ENCODE peak calls at places on chromosome 20, in nine cellular contexts. T is H9; G is transverse colon; I is CD4-positive, CD25-positive, alpha-beta regulatory T cell; J is hepatocyte; V is CD4-positive, alpha-beta T cell; C is Panc1; S is BJ; E is esophagus muscularis mucosa. N is an unnamed sample. For H3K27me3, the result is how much of the 10 kb centered on the place peaks cover.

GRCh38 chr20:21099653-21100589 is 6.2 kb downstream of the LINC00237 start:
- DNase-seq in T (peak), G (peak), I (peak), J (peak), V (no peak), C (no peak), S (no peak), E (peak), N (no peak)

GRCh38 chr20:24895898-24896658 is 53.0 kb upstream of the CST7 start:
- DNase-seq in T (no peak), G (no peak), I (no peak), J (no peak), V (no peak), C (no peak), S (no peak), E (peak), N (no peak)

GRCh38 chr20:2750343-2751251 is 49.8 kb downstream of the CPXM1 start:
- DNase-seq in T (peak), G (peak), I (no peak), J (peak), V (no peak), C (no peak), S (no peak), E (no peak), N (no peak)

GRCh38 chr20:3218307-3218988 is 9.2 kb downstream of the ITPA start:
- DNase-seq in T (peak), G (peak), I (peak), J (peak), V (peak), C (no peak), S (no peak), E (no peak), N (no peak)

GRCh38 chr20:56359212-56360132 is 698 bp downstream of the FAM210B start:
- DNase-seq in T (peak), G (peak), I (peak), J (peak), V (no peak), C (no peak), S (no peak), E (no peak), N (peak)

GRCh38 chr20:23020230-23020629 is 14.9 kb upstream of the SSTR4 start:
- DNase-seq in T (no peak), G (no peak), I (no peak), J (no peak), V (no peak), C (no peak), S (no peak), E (no peak), N (no peak)

GRCh38 chr20:6940052-6940451 is 172.6 kb downstream of the BMP2 start:
- DNase-seq in T (peak), G (no peak), I (no peak), J (peak), V (no peak), C (no peak), S (no peak), E (peak), N (no peak)

GRCh38 chr20:60097285-60097684 is 139.1 kb downstream of the CDH26 start:
- DNase-seq in T (no peak), G (no peak), I (no peak), J (no peak), V (no peak), C (no peak), S (no peak), E (no peak), N (no peak)

GRCh38 chr20:58432190-58432954 is 43.3 kb downstream of the VAPB start:
- DNase-seq in T (no peak), G (no peak), I (no peak), J (no peak), V (no peak), C (no peak), S (no peak), E (no peak), N (no peak)

GRCh38 chr20:57664476-57664875 is 44.2 kb upstream of the ZBP1 start:
- DNase-seq in T (no peak), G (peak), I (no peak), J (no peak), V (no peak), C (no peak), S (no peak), E (no peak), N (no peak)

GRCh38 chr20:54250691-54251090 is 42.8 kb downstream of the PFDN4 start:
- DNase-seq in T (no peak), G (no peak), I (no peak), J (no peak), V (no peak), C (no peak), S (no peak), E (no peak), N (no peak)

GRCh38 chr20:48773837-48774418 is 53.9 kb downstream of the PREX1 start:
- DNase-seq in T (no peak), G (peak), I (no peak), J (no peak), V (no peak), C (no peak), S (no peak), E (no peak), N (no peak)

GRCh38 chr20:52312131-52312729 is 120.7 kb upstream of the ZFP64 start:
- DNase-seq in T (peak), G (peak), I (peak), J (peak), V (peak), C (peak), S (no peak), E (no peak), N (peak)

GRCh38 chr20:10982692-10983091 is 308.9 kb upstream of the JAG1 start:
- DNase-seq in T (no peak), G (no peak), I (no peak), J (peak), V (no peak), C (peak), S (peak), E (no peak), N (no peak)

GRCh38 chr20:60228255-60228654 is 270.0 kb downstream of the CDH26 start:
- DNase-seq in T (no peak), G (no peak), I (no peak), J (no peak), V (no peak), C (no peak), S (no peak), E (no peak), N (no peak)

GRCh38 chr20:61186771-61187170 is 65.3 kb upstream of the CDH4 start:
- DNase-seq in T (no peak), G (no peak), I (no peak), J (no peak), V (no peak), C (no peak), S (no peak), E (no peak), N (no peak)

GRCh38 chr20:57289401-57290177 is 23.1 kb upstream of the BMP7 start:
- DNase-seq in T (no peak), G (no peak), I (no peak), J (no peak), V (no peak), C (no peak), S (no peak), E (no peak), N (no peak)

GRCh38 chr20:41655966-41656685 is 37.9 kb upstream of the CHD6 start:
- DNase-seq in T (no peak), G (no peak), I (no peak), J (no peak), V (no peak), C (no peak), S (no peak), E (no peak), N (no peak)

GRCh38 chr20:35845561-35845960 is 73.7 kb downstream of the PHF20 start:
- DNase-seq in T (no peak), G (no peak), I (no peak), J (no peak), V (no peak), C (no peak), S (no peak), E (no peak), N (no peak)

GRCh38 chr20:42152570-42152969 is 534.4 kb upstream of the CHD6 start:
- DNase-seq in T (no peak), G (no peak), I (no peak), J (no peak), V (no peak), C (no peak), S (no peak), E (no peak), N (no peak)

GRCh38 chr20:62405108-62405980 is 1.7 kb downstream of the CABLES2 start:
- DNase-seq in T (peak), G (no peak), I (no peak), J (peak), V (no peak), C (no peak), S (no peak), E (no peak), N (no peak)

GRCh38 chr20:2814076-2814475 is 711 bp upstream of the C20orf141 start:
- DNase-seq in T (no peak), G (no peak), I (no peak), J (no peak), V (no peak), C (no peak), S (no peak), E (no peak), N (no peak)

GRCh38 chr20:10247440-10247839 is 28.8 kb downstream of the SNAP25 start:
- DNase-seq in T (no peak), G (no peak), I (no peak), J (no peak), V (no peak), C (no peak), S (no peak), E (no peak), N (no peak)

GRCh38 chr20:53387983-53388675 is 205.5 kb downstream of the ZNF217 start:
- DNase-seq in T (no peak), G (no peak), I (peak), J (no peak), V (no peak), C (no peak), S (no peak), E (no peak), N (no peak)

GRCh38 chr20:47578543-47578942 is 76.9 kb downstream of the NCOA3 start:
- DNase-seq in T (no peak), G (no peak), I (no peak), J (no peak), V (no peak), C (no peak), S (no peak), E (no peak), N (no peak)

GRCh38 chr20:10481671-10482070 is 46.6 kb downstream of the SLX4IP start:
- DNase-seq in T (no peak), G (no peak), I (no peak), J (no peak), V (no peak), C (no peak), S (no peak), E (no peak), N (no peak)

GRCh38 chr20:35271904-35272303 is 6.0 kb downstream of the MMP24OS start:
- DNase-seq in T (no peak), G (no peak), I (no peak), J (no peak), V (no peak), C (no peak), S (no peak), E (no peak), N (no peak)

DNA sequence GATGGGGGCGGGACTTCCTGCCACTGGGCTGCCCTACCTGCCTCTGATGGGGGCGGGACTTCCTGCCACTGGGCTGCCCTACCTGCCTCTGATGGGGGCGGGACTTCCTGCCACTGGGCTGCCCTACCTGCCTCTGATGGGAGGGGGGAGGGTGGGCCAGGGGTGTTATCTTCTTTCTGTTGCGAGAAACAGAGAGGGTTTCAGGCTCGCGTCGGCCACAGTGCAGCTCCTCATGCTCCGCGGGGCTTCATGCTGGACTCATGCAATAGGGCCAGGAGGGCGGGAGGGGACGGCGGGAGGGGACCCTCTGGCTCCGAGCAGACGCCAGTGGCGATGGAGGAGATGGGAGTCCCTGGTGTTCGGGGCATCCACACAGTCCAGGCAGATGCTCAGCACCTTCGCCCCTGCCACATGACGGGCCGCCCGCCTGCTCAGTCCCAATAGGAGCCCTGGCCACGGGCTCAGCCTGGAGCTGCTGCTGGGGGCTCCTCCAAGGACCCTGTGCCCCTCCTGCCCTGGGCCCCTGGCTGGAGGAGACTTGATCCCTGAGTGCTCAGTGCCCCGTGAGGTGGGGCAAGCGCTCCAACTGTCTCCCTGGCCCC is 48.8 kb upstream of the CHRNA4 start:
- DNase-seq in T (peak), G (no peak), I (no peak), J (no peak), V (no peak), C (no peak), S (no peak), E (no peak), N (no peak)
- H3K27me3 ChIP-seq in T (under half), G (under half), I (under half), J (under half), V (under half), C (under half), S (under half), E (under half), N (under half)

DNA sequence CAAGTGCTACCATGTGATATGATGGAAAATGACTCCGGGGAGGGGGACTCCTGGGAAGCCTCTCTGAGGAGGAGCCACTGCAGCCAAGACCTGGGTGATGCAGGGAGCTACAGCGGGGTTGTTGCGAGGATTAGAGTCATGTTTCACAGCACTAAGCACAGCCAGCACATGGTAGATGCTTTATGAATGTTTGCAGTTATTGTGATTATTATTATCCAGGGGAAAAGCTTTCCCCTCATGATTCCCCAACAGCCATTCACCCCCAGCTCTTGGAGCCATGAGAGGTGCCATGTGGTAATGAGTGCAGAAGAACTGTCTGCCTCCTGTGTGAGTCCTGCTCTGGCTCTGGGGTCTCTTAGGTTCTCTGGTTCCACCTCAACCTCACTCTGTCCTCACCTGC is 39.9 kb downstream of the RSPO4 start:
- DNase-seq in T (no peak), G (no peak), I (no peak), J (no peak), V (no peak), C (no peak), S (no peak), E (no peak), N (no peak)
- H3K27me3 ChIP-seq in T (under half), G (under half), I (under half), J (under half), V (under half), C (under half), S (under half), E (under half), N (under half)

GRCh38 chr20:16692442-16692841 is 37.4 kb upstream of the SNRPB2 start:
- DNase-seq in T (no peak), G (no peak), I (no peak), J (no peak), V (no peak), C (no peak), S (no peak), E (no peak), N (no peak)
- H3K27me3 ChIP-seq in T (under half), G (under half), I (under half), J (under half), V (under half), C (under half), S (under half), E (under half), N (under half)

GRCh38 chr20:45101333-45101850 is 465 bp upstream of the KCNS1 start:
- DNase-seq in T (no peak), G (no peak), I (no peak), J (no peak), V (no peak), C (no peak), S (no peak), E (no peak), N (no peak)
- H3K27me3 ChIP-seq in T (under half), G (under half), I (under half), J (under half), V (under half), C (under half), S (under half), E (under half), N (under half)

N was measured in keratinocyte.